ENCODE peak calls at places on chromosomes 6 and 20, in ten cellular contexts. V is cardiac muscle cell, X is kidney epithelial cell, I is WERI-Rb-1, Q is fibroblast of mammary gland, R is ovary, N is keratinocyte, D is spleen, L is neural crest cell, Y is Peyer's patch. K is an unnamed sample.

GRCh38 chr6:139883776-139884175 is 509.3 kb upstream of the CITED2 start:
- DNase-seq in V (no peak), X (no peak), I (no peak), Q (peak), R (no peak), N (no peak), D (no peak), L (no peak), Y (no peak), K (no peak)

GRCh38 chr6:45786243-45786795 is 229.3 kb downstream of the CLIC5 start:
- DNase-seq in V (no peak), X (no peak), I (peak), Q (no peak), R (no peak), N (no peak), D (no peak), L (no peak), Y (no peak), K (no peak)

GRCh38 chr20:4190792-4191519 is 175.6 kb upstream of the RNF24 start:
- DNase-seq in V (no peak), X (no peak), I (no peak), Q (no peak), R (no peak), N (no peak), D (peak), L (no peak), Y (no peak), K (no peak)

GRCh38 chr20:19815553-19815991 is 57.5 kb downstream of the RIN2 start:
- DNase-seq in V (peak), X (peak), I (no peak), Q (peak), R (no peak), N (peak), D (no peak), L (no peak), Y (no peak), K (no peak)

GRCh38 chr6:90219168-90219985 is 77.3 kb downstream of the BACH2 start:
- DNase-seq in V (peak), X (peak), I (peak), Q (peak), R (peak), N (no peak), D (no peak), L (peak), Y (no peak), K (no peak)

GRCh38 chr6:137202078-137202477 is 17.1 kb downstream of the IFNGR1 start:
- DNase-seq in V (no peak), X (no peak), I (peak), Q (no peak), R (no peak), N (no peak), D (no peak), L (no peak), Y (no peak), K (no peak)

GRCh38 chr6:102114402-102114801 is 720.9 kb downstream of the GRIK2 start:
- DNase-seq in V (no peak), X (no peak), I (peak), Q (no peak), R (no peak), N (no peak), D (no peak), L (no peak), Y (no peak), K (no peak)

GRCh38 chr6:138692058-138692977 is 81.3 kb upstream of the CCDC28A start:
- DNase-seq in V (peak), X (no peak), I (peak), Q (peak), R (peak), N (no peak), D (peak), L (peak), Y (peak), K (peak)

GRCh38 chr6:132401120-132401940 is at the start of gene MOXD1:
- DNase-seq in V (peak), X (no peak), I (peak), Q (peak), R (peak), N (no peak), D (peak), L (peak), Y (peak), K (no peak)

GRCh38 chr20:63089051-63089907 is 82.5 kb upstream of the BHLHE23 start:
- DNase-seq in V (no peak), X (no peak), I (peak), Q (no peak), R (no peak), N (no peak), D (peak), L (no peak), Y (peak), K (no peak)

GRCh38 chr6:74177496-74177895 is 481.5 kb downstream of the CD109 start:
- DNase-seq in V (no peak), X (no peak), I (no peak), Q (no peak), R (no peak), N (no peak), D (no peak), L (no peak), Y (no peak), K (no peak)

GRCh38 chr20:40511478-40511877 is 177.6 kb downstream of the MAFB start:
- DNase-seq in V (peak), X (no peak), I (no peak), Q (peak), R (no peak), N (no peak), D (no peak), L (no peak), Y (no peak), K (no peak)

GRCh38 chr6:148272084-148272483 is 70.6 kb upstream of the SASH1 start:
- DNase-seq in V (peak), X (no peak), I (no peak), Q (peak), R (no peak), N (no peak), D (no peak), L (no peak), Y (no peak), K (no peak)

GRCh38 chr6:90109141-90109540 is 187.5 kb downstream of the BACH2 start:
- DNase-seq in V (no peak), X (no peak), I (no peak), Q (no peak), R (no peak), N (no peak), D (no peak), L (no peak), Y (no peak), K (no peak)

GRCh38 chr20:7375905-7376304 is 564.4 kb downstream of the HAO1 start:
- DNase-seq in V (peak), X (no peak), I (no peak), Q (peak), R (no peak), N (no peak), D (no peak), L (no peak), Y (no peak), K (no peak)

GRCh38 chr6:34246563-34247391 is 2.0 kb downstream of the SMIM29 start:
- DNase-seq in V (peak), X (no peak), I (peak), Q (peak), R (peak), N (no peak), D (peak), L (peak), Y (no peak), K (no peak)

GRCh38 chr6:166395351-166395750 is 12.6 kb upstream of the MPC1 start:
- DNase-seq in V (no peak), X (no peak), I (no peak), Q (no peak), R (no peak), N (no peak), D (no peak), L (no peak), Y (no peak), K (no peak)

GRCh38 chr6:130033999-130034814 is 15.8 kb downstream of the L3MBTL3 start:
- DNase-seq in V (peak), X (no peak), I (no peak), Q (peak), R (peak), N (no peak), D (no peak), L (no peak), Y (no peak), K (no peak)

GRCh38 chr6:92408350-92408749 is 1011.0 kb downstream of the EPHA7 start:
- DNase-seq in V (no peak), X (no peak), I (no peak), Q (no peak), R (no peak), N (no peak), D (no peak), L (no peak), Y (no peak), K (no peak)

GRCh38 chr6:127606131-127606562 is 29.2 kb downstream of the C6orf58 start:
- DNase-seq in V (peak), X (peak), I (peak), Q (peak), R (peak), N (no peak), D (peak), L (no peak), Y (no peak), K (peak)

GRCh38 chr6:143843689-143844405 is 709 bp downstream of the LTV1 start:
- DNase-seq in V (peak), X (no peak), I (no peak), Q (peak), R (no peak), N (no peak), D (no peak), L (no peak), Y (no peak), K (no peak)

GRCh38 chr20:44326391-44327159 is 10.3 kb upstream of the R3HDML start:
- DNase-seq in V (no peak), X (no peak), I (no peak), Q (no peak), R (no peak), N (no peak), D (no peak), L (no peak), Y (no peak), K (no peak)

GRCh38 chr6:52672422-52673025 is 1.6 kb downstream of the TMEM14A start:
- DNase-seq in V (no peak), X (no peak), I (no peak), Q (peak), R (no peak), N (peak), D (no peak), L (no peak), Y (no peak), K (no peak)

GRCh38 chr20:61949714-61950630 is 115.7 kb downstream of the TAF4 start:
- DNase-seq in V (no peak), X (no peak), I (no peak), Q (no peak), R (no peak), N (no peak), D (peak), L (no peak), Y (peak), K (no peak)

GRCh38 chr6:43855247-43855646 is 85.2 kb downstream of the VEGFA start:
- DNase-seq in V (no peak), X (no peak), I (no peak), Q (no peak), R (no peak), N (no peak), D (no peak), L (no peak), Y (peak), K (no peak)

GRCh38 chr6:148431413-148431812 is 88.8 kb downstream of the SASH1 start:
- DNase-seq in V (no peak), X (no peak), I (no peak), Q (no peak), R (no peak), N (no peak), D (no peak), L (no peak), Y (no peak), K (no peak)

GRCh38 chr20:33277471-33278441 is 5.3 kb upstream of the BPIFB1 start:
- DNase-seq in V (peak), X (no peak), I (no peak), Q (no peak), R (no peak), N (no peak), D (no peak), L (no peak), Y (no peak), K (no peak)

GRCh38 chr20:59412251-59412650 is 111.8 kb downstream of the EDN3 start:
- DNase-seq in V (no peak), X (no peak), I (no peak), Q (no peak), R (no peak), N (no peak), D (no peak), L (no peak), Y (no peak), K (no peak)

GRCh38 chr6:157488635-157489226 is 107.7 kb downstream of the ZDHHC14 start:
- DNase-seq in V (no peak), X (no peak), I (peak), Q (no peak), R (no peak), N (no peak), D (no peak), L (no peak), Y (no peak), K (no peak)

GRCh38 chr6:163985710-163986109 is 571.2 kb downstream of the QKI start:
- DNase-seq in V (no peak), X (no peak), I (no peak), Q (no peak), R (peak), N (no peak), D (no peak), L (no peak), Y (no peak), K (no peak)

DNA sequence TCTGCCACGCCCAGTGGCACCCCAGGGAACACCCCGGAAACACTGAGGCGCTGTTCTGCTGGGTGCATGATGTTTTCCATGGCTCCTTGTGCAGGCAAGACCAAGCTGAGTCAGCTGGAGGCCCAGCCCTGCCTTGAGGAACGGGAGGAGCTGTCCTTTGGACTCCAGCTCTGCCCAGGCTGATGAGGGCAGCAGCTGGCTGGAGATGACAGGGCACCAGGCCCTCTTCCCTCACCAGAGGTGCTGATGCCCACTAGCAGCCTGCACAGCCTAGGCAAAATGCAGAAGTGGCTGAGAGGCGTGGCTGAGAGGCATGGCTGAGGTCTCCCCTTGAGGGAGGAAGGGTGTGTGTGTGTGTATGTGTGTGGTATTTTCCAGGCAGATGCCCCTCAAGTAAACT is 2.4 kb downstream of the C6orf132 start:
- DNase-seq in V (peak), X (no peak), I (no peak), Q (no peak), R (no peak), N (peak), D (peak), L (no peak), Y (peak), K (no peak)
- TF ChIP-seq CTCF in V (no peak), X (no peak), I (no peak), Q (no peak), R (no peak), N (no peak), D (no peak), L (no peak), Y (no peak), K (no peak)

GRCh38 chr6:8462169-8462568 is 26.8 kb upstream of the SLC35B3 start:
- DNase-seq in V (no peak), X (no peak), I (no peak), Q (no peak), R (no peak), N (no peak), D (no peak), L (no peak), Y (no peak), K (no peak)
- TF ChIP-seq CTCF in V (no peak), X (no peak), I (no peak), Q (no peak), R (no peak), N (peak), D (no peak), L (no peak), Y (no peak), K (no peak)

DNA sequence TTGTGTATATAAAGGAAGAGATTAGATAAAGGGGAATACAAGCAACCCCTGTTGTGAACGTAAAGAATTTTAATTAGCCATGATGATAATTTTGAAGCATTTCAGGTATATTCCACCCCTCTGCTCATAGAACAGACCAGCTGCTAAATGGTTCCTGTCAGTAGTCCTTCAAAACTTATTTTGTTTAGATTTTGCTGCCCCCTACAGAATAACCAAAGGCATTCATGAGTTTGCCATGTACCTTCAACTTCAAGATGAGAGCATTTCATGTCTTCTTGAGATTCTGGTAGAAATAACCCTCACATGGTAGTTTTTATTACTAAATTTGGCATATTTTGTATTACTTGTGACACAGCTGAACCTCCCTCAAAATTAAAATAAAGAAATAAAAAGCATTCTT is 1586.7 kb downstream of the HACE1 start:
- DNase-seq in V (no peak), X (no peak), I (no peak), Q (no peak), R (no peak), N (no peak), D (no peak), L (no peak), Y (no peak), K (no peak)
- TF ChIP-seq CTCF in V (no peak), X (peak), I (peak), Q (no peak), R (no peak), N (no peak), D (no peak), L (peak), Y (no peak), K (peak)

GRCh38 chr20:11267762-11268335 is 594.0 kb upstream of the JAG1 start:
- DNase-seq in V (peak), X (no peak), I (no peak), Q (no peak), R (no peak), N (no peak), D (no peak), L (no peak), Y (no peak), K (no peak)

GRCh38 chr20:11270566-11270965 is 596.8 kb upstream of the JAG1 start:
- DNase-seq in V (no peak), X (no peak), I (no peak), Q (no peak), R (no peak), N (no peak), D (no peak), L (no peak), Y (no peak), K (no peak)

GRCh38 chr20:11266571-11266970 is 592.8 kb upstream of the JAG1 start:
- DNase-seq in V (no peak), X (no peak), I (no peak), Q (no peak), R (no peak), N (no peak), D (no peak), L (no peak), Y (no peak), K (no peak)

GRCh38 chr20:11271319-11271718 is 597.5 kb upstream of the JAG1 start:
- DNase-seq in V (no peak), X (no peak), I (peak), Q (no peak), R (no peak), N (no peak), D (no peak), L (no peak), Y (no peak), K (no peak)

DNA sequence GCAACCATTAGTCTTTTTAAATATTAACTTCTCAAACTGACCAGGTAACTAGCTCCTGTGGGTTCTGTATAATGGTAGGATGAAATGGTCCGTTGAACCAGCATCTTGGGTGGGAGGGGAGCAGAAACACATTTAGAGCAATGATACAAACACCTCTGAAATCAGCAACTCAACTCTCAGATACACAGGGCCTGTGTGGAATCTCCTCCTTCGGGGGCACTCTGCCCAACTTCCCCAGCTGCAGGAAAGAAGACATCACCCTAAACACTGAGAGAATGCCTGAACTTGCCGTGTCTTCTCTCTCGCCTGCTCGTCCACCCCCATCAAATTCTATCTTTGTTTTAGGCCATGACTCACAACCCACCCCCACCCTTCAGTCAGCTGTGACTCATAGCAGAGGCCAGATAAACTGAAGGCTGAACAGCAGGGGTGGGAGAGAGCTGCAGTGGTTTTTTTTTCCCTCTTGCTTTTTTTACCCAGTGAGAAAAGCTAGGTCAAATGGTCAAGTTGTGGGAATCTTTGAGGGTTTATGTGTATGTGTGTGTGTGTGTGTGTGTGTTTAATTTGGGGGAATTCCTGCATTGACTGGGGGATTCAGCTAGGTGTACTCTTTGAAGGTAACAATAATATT is 593.4 kb upstream of the JAG1 start:
- DNase-seq in V (peak), X (peak), I (no peak), Q (peak), R (peak), N (peak), D (no peak), L (no peak), Y (no peak), K (no peak)
- TF ChIP-seq CTCF in V (peak), X (peak), I (no peak), Q (peak), R (no peak), N (peak), D (no peak), L (no peak), Y (no peak), K (no peak)

DNA sequence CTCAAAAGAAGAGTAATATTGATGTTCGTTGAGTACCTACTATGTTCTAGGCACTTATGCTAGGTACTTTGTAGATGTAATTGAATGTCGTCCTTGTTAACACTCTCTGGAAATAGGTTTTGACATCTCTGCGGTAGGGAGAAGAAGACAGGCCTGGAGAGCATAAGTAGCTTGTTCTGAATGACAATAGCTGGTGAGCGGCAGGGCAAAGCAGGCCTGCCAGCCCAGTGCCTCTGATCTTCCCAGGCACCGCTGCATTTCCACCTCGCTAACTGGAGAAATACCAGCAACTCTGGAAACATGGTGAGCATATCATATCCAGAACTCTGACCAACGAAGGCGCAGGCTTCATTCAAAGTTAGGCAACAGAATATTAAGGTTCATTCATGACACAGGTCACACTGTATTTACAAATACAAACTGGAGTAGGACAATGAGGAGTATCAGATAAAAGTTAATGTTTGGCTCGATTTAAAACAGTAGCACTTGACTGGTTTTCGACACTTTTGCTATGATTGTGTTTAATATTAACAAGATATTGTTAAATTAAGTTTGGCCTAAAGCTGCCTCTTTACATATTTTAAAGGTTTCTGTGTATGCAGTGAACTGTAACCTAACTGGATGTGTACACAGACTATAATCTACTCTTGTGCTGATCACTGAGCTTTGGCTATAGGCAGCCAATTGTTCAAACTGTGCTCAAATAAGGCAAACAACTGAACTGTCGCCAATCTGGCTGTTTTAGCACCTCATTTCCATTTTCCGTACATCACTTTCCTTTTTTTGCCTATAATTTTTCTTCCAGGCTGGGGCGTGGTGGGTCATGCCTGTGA is 54.1 kb downstream of the PPP1R3G start:
- DNase-seq in V (no peak), X (no peak), I (no peak), Q (no peak), R (no peak), N (no peak), D (no peak), L (no peak), Y (no peak), K (no peak)
- TF ChIP-seq CTCF in V (no peak), X (no peak), I (no peak), Q (no peak), R (no peak), N (no peak), D (no peak), L (no peak), Y (no peak), K (no peak)

GRCh38 chr6:125787791-125788190 is 3.0 kb upstream of the NCOA7 start:
- DNase-seq in V (peak), X (no peak), I (peak), Q (peak), R (no peak), N (no peak), D (no peak), L (no peak), Y (no peak), K (no peak)
- TF ChIP-seq CTCF in V (peak), X (peak), I (no peak), Q (peak), R (peak), N (no peak), D (no peak), L (peak), Y (no peak), K (peak)

K was measured in D721Med.